ENCODE peak calls at places on chromosome 1, in seven cellular contexts. E is lung microvascular endothelial cell; K is HS-27A; O is NCI-H1105 treated with DMSO at 0.1 percent for 48 hours; S is PC-3; R is activated naive CD4-positive, alpha-beta T cell treated with anti-CD3 and anti-CD28 coated beads, Interleukin-2, amount 10 ng/mL, durations not matched to agents 7 days and 5 days; Z is RPMI8226. P is an unnamed sample.

GRCh38 chr1:235127203-235127602 is 1.4 kb downstream of the TOMM20 start:
- DNase-seq in K (no peak), R (no peak), E (peak), O (no peak), Z (no peak), S (no peak), P (no peak)

GRCh38 chr1:30672661-30673060 is 50.7 kb downstream of the MATN1 start:
- DNase-seq in R (no peak), O (no peak), S (no peak), Z (no peak), K (no peak), E (no peak), P (no peak)

GRCh38 chr1:59750612-59751395 is 63.9 kb upstream of the HOOK1 start:
- DNase-seq in Z (no peak), K (peak), E (peak), R (no peak), S (peak), O (no peak), P (no peak)

GRCh38 chr1:197677752-197678295 is 97.5 kb downstream of the DENND1B start:
- DNase-seq in R (no peak), Z (no peak), O (no peak), K (no peak), E (no peak), S (no peak), P (no peak)

GRCh38 chr1:204095248-204095640 is 22.3 kb downstream of the SOX13 start:
- DNase-seq in S (no peak), R (no peak), K (no peak), O (peak), E (no peak), Z (no peak), P (no peak)

GRCh38 chr1:100866041-100866900 is 28.4 kb downstream of the EXTL2 start:
- DNase-seq in O (peak), E (peak), Z (no peak), S (peak), K (no peak), R (no peak), P (peak)

GRCh38 chr1:11790101-11790879 is 15.5 kb downstream of the MTHFR start:
- DNase-seq in K (no peak), S (no peak), E (no peak), R (no peak), Z (no peak), O (no peak), P (no peak)

GRCh38 chr1:181112071-181112929 is 23.8 kb downstream of the IER5 start:
- DNase-seq in R (no peak), O (no peak), K (peak), E (peak), Z (peak), S (peak), P (no peak)

GRCh38 chr1:233599542-233600073 is 14.3 kb upstream of the KCNK1 start:
- DNase-seq in K (no peak), Z (no peak), R (no peak), O (no peak), E (no peak), S (no peak), P (no peak)

GRCh38 chr1:234726359-234726836 is 116.4 kb upstream of the IRF2BP2 start:
- DNase-seq in R (no peak), Z (no peak), E (peak), K (no peak), S (no peak), O (peak), P (no peak)